ENCODE peak calls at places on chromosomes 2 and 18, in five cellular contexts. U is activated naive CD4-positive, alpha-beta T cell treated with Interleukin-2 at 50 U/mL for 16 hours; Q is activated naive CD8-positive, alpha-beta T cell treated with anti-CD3 and anti-CD28 coated beads, Interleukin-2, amount 50 U/mL, for 24 hours; Y is EL; P is heart right ventricle. V is an unnamed sample.

GRCh38 chr2:101193038-101193437 is 41.9 kb upstream of the TBC1D8 start:
- DNase-seq in U (no peak), Q (no peak), Y (no peak), P (no peak), V (no peak)

GRCh38 chr2:240589381-240589780 is 2.8 kb downstream of the CAPN10 start:
- DNase-seq in U (no peak), Q (no peak), Y (no peak), P (no peak), V (no peak)

GRCh38 chr2:157782057-157782845 is 93.9 kb downstream of the ACVR1 start:
- DNase-seq in U (no peak), Q (no peak), Y (no peak), P (peak; percentile 15), V (no peak)

GRCh38 chr2:107303964-107304363 is 418.0 kb upstream of the ST6GAL2 start:
- DNase-seq in U (no peak), Q (no peak), Y (no peak), P (no peak), V (no peak)

GRCh38 chr2:113822087-113822805 is 65.8 kb upstream of the SLC35F5 start:
- DNase-seq in U (no peak), Q (no peak), Y (peak; percentile 35), P (no peak), V (no peak)

GRCh38 chr2:207770602-207771404 is 1.1 kb upstream of the FZD5 start:
- DNase-seq in U (peak; percentile 7), Q (peak; percentile 14), Y (peak; percentile 20), P (no peak), V (no peak)

GRCh38 chr2:205747827-205748386 is 65.6 kb downstream of the NRP2 start:
- DNase-seq in U (no peak), Q (no peak), Y (no peak), P (no peak), V (no peak)

GRCh38 chr18:45386256-45386655 is 229.0 kb upstream of the SLC14A2 start:
- DNase-seq in U (no peak), Q (peak; percentile 4), Y (peak; percentile 10), P (no peak), V (no peak)

GRCh38 chr18:75336767-75337166 is 90.7 kb downstream of the SMIM21 start:
- DNase-seq in U (no peak), Q (no peak), Y (no peak), P (no peak), V (no peak)

GRCh38 chr2:172239944-172240590 is 137.4 kb upstream of the DLX2 start:
- DNase-seq in U (no peak), Q (no peak), Y (no peak), P (no peak), V (no peak)

GRCh38 chr2:197740200-197740599 is 35.0 kb downstream of the MARS2 start:
- DNase-seq in U (no peak), Q (no peak), Y (no peak), P (no peak), V (no peak)

GRCh38 chr2:182368996-182369395 is 57.8 kb downstream of the PDE1A start:
- DNase-seq in U (no peak), Q (no peak), Y (no peak), P (no peak), V (no peak)

GRCh38 chr18:11034816-11035215 is 114.6 kb downstream of the PIEZO2 start:
- DNase-seq in U (no peak), Q (no peak), Y (peak; percentile 37), P (no peak), V (no peak)

GRCh38 chr18:42392416-42392815 is 437.4 kb downstream of the PIK3C3 start:
- DNase-seq in U (no peak), Q (no peak), Y (no peak), P (no peak), V (no peak)

GRCh38 chr18:62399781-62400308 is 74.7 kb downstream of the TNFRSF11A start:
- DNase-seq in U (no peak), Q (no peak), Y (peak; percentile 19), P (no peak), V (no peak)

GRCh38 chr2:98379311-98380202 is 33.3 kb downstream of the CNGA3 start:
- DNase-seq in U (no peak), Q (no peak), Y (no peak), P (no peak), V (no peak)

GRCh38 chr2:37324536-37324785 is 172 bp downstream of the PRKD3 start:
- DNase-seq in U (peak; percentile 75), Q (no peak), Y (no peak), P (peak; percentile 84), V (no peak)

GRCh38 chr2:241854342-241855244 is 4.1 kb downstream of the PDCD1 start:
- DNase-seq in U (no peak), Q (no peak), Y (no peak), P (no peak), V (no peak)

GRCh38 chr2:186862869-186863709 is 14.1 kb upstream of the ZSWIM2 start:
- DNase-seq in U (no peak), Q (no peak), Y (peak; percentile 46), P (no peak), V (peak; percentile 23)

GRCh38 chr2:226772389-226773179 is 27.0 kb downstream of the IRS1 start:
- DNase-seq in U (no peak), Q (no peak), Y (no peak), P (no peak), V (no peak)

GRCh38 chr2:16320716-16321115 is 344.9 kb downstream of the CYRIA start:
- DNase-seq in U (no peak), Q (no peak), Y (no peak), P (no peak), V (no peak)

GRCh38 chr2:233084488-233084887 is 24.3 kb downstream of the INPP5D start:
- DNase-seq in U (peak; percentile 46), Q (peak; percentile 38), Y (no peak), P (peak; percentile 80), V (no peak)

GRCh38 chr2:28796620-28797019 is 14.0 kb upstream of the SPDYA start:
- DNase-seq in U (no peak), Q (no peak), Y (no peak), P (no peak), V (no peak)

GRCh38 chr2:190837991-190838390 is 42.6 kb upstream of the GLS start:
- DNase-seq in U (no peak), Q (no peak), Y (peak; percentile 61), P (no peak), V (no peak)

GRCh38 chr2:178211943-178212342 is 17.6 kb downstream of the OSBPL6 start:
- DNase-seq in U (no peak), Q (no peak), Y (no peak), P (no peak), V (no peak)

GRCh38 chr2:169928463-169928864 is 101.2 kb downstream of the UBR3 start:
- DNase-seq in U (no peak), Q (no peak), Y (peak; percentile 49), P (peak; percentile 8), V (peak; percentile 21)

GRCh38 chr2:15943378-15943851 is 3.1 kb downstream of the MYCN start:
- DNase-seq in U (no peak), Q (no peak), Y (no peak), P (peak; percentile 31), V (no peak)

GRCh38 chr2:72135921-72136320 is 11.7 kb downstream of the CYP26B1 start:
- DNase-seq in U (no peak), Q (no peak), Y (no peak), P (no peak), V (no peak)

GRCh38 chr2:39723946-39724827 is 54.9 kb downstream of the THUMPD2 start:
- DNase-seq in U (no peak), Q (no peak), Y (no peak), P (no peak), V (no peak)

GRCh38 chr2:233087725-233088124 is 27.6 kb downstream of the INPP5D start:
- DNase-seq in U (no peak), Q (no peak), Y (no peak), P (no peak), V (no peak)

GRCh38 chr2:28463893-28464292 is 32.0 kb upstream of the PLB1 start:
- DNase-seq in U (no peak), Q (no peak), Y (no peak), P (no peak), V (no peak)

GRCh38 chr2:235979753-235980459 is 188.3 kb downstream of the GBX2 start:
- DNase-seq in U (no peak), Q (no peak), Y (no peak), P (no peak), V (no peak)

GRCh38 chr18:48525671-48526070 is 13.2 kb upstream of the CTIF start:
- DNase-seq in U (no peak), Q (no peak), Y (no peak), P (no peak), V (no peak)

GRCh38 chr2:71045841-71046495 is 22.5 kb upstream of the NAGK start:
- DNase-seq in U (no peak), Q (no peak), Y (no peak), P (no peak), V (no peak)

GRCh38 chr2:239544846-239545465 is 144.1 kb upstream of the HDAC4 start:
- DNase-seq in U (peak; percentile 64), Q (peak; percentile 72), Y (no peak), P (no peak), V (no peak)

GRCh38 chr2:126224766-126225165 is 431.2 kb upstream of the GYPC start:
- DNase-seq in U (no peak), Q (no peak), Y (no peak), P (no peak), V (no peak)

GRCh38 chr18:32629990-32630389 is 142.8 kb downstream of the KLHL14 start:
- DNase-seq in U (no peak), Q (no peak), Y (no peak), P (no peak), V (no peak)

GRCh38 chr2:54438271-54438670 is 17.9 kb upstream of the SPTBN1 start:
- DNase-seq in U (no peak), Q (no peak), Y (no peak), P (peak; percentile 60), V (no peak)